ENCODE peak calls at places on chromosomes 2 and 18, in eight cellular contexts. T is LoVo; W is NAMALWA; O is COR-L47; C is stimulated activated CD8-positive, alpha-beta memory T cell treated with anti-CD3 and anti-CD28 coated beads, Interleukin-7, amount 100 ng/mL, for 24 hours; A is NCI-H345; G is activated naive CD8-positive, alpha-beta T cell treated with anti-CD3 and anti-CD28 coated beads for 36 hours; B is effector memory CD4-positive, alpha-beta T cell. K is an unnamed sample.

GRCh38 chr2:234448506-234449169 is 48.2 kb downstream of the ARL4C start:
- DNase-seq in O (no peak), G (no peak), A (no peak), B (no peak), W (no peak), C (no peak), T (no peak), K (no peak)

GRCh38 chr2:98615481-98615880 is 7.1 kb downstream of the UNC50 start:
- DNase-seq in A (no peak), O (no peak), W (peak), B (no peak), G (no peak), C (no peak), T (no peak), K (no peak)

GRCh38 chr18:12408247-12408869 is 629 bp downstream of the PRELID3A start:
- DNase-seq in G (no peak), C (no peak), W (peak), A (peak), O (no peak), T (no peak), B (no peak), K (no peak)

GRCh38 chr2:9984861-9985480 is 33.5 kb downstream of the GRHL1 start:
- DNase-seq in O (no peak), T (no peak), W (no peak), G (no peak), B (no peak), A (no peak), C (no peak), K (no peak)

GRCh38 chr18:34976899-34977786 is 64.1 kb upstream of the MAPRE2 start:
- DNase-seq in C (peak), G (peak), B (peak), A (peak), O (peak), W (peak), T (peak), K (peak)

GRCh38 chr2:2192385-2192957 is 138.6 kb downstream of the MYT1L start:
- DNase-seq in C (no peak), A (peak), O (no peak), B (no peak), G (no peak), W (no peak), T (no peak), K (no peak)

GRCh38 chr2:212815453-212815852 is 276.9 kb upstream of the ERBB4 start:
- DNase-seq in W (peak), O (no peak), B (no peak), A (no peak), T (no peak), C (no peak), G (peak), K (no peak)

GRCh38 chr2:205656426-205656795 is 25.9 kb upstream of the NRP2 start:
- DNase-seq in O (no peak), W (no peak), C (no peak), G (no peak), B (no peak), T (no peak), A (no peak), K (no peak)

GRCh38 chr2:109168716-109169115 is 39.7 kb downstream of the SH3RF3 start:
- DNase-seq in T (no peak), G (no peak), A (no peak), C (no peak), O (no peak), B (no peak), W (no peak), K (no peak)

GRCh38 chr2:62570861-62571698 is 65.1 kb upstream of the TMEM17 start:
- DNase-seq in A (no peak), C (no peak), T (no peak), O (no peak), B (no peak), G (peak), W (no peak), K (no peak)

GRCh38 chr2:191083546-191083945 is 67.2 kb downstream of the STAT4 start:
- DNase-seq in B (no peak), T (no peak), O (no peak), W (no peak), A (no peak), C (no peak), G (no peak), K (no peak)

K was measured in ascending aorta.